ENCODE peak calls at places on chromosomes 3 and 15, in seven cellular contexts. O is neural progenitor cell; K is CD8-positive, alpha-beta T cell; C is RWPE2; U is PC-3; Q is tibial artery; W is AG04450. Z is an unnamed sample.

GRCh38 chr15:60695713-60696522 is 217.0 kb upstream of the ICE2 start:
- DNase-seq in Q (no peak), W (no peak), C (no peak), K (peak; percentile 9), O (no peak), U (no peak), Z (no peak)

GRCh38 chr15:61404567-61404966 is 175.5 kb upstream of the RORA start:
- DNase-seq in C (no peak), W (no peak), O (no peak), U (peak; percentile 14), Q (no peak), K (no peak), Z (no peak)

GRCh38 chr3:196604548-196604947 is 34.9 kb upstream of the NRROS start:
- DNase-seq in C (no peak), U (no peak), W (no peak), K (peak; percentile 42), O (no peak), Q (no peak), Z (no peak)

GRCh38 chr15:61084944-61085367 is 144.1 kb downstream of the RORA start:
- DNase-seq in C (no peak), U (no peak), Q (no peak), W (no peak), O (peak; percentile 62), K (no peak), Z (no peak)

GRCh38 chr15:56963719-56964118 is 45.3 kb downstream of the TCF12 start:
- DNase-seq in K (no peak), Q (no peak), C (no peak), U (no peak), W (no peak), O (no peak), Z (no peak)

GRCh38 chr3:172627057-172627809 is 83.6 kb downstream of the NCEH1 start:
- DNase-seq in Q (no peak), K (no peak), C (no peak), W (no peak), O (no peak), U (no peak), Z (no peak)

GRCh38 chr3:49769516-49769915 is 16.8 kb downstream of the IP6K1 start:
- DNase-seq in Q (no peak), K (no peak), W (no peak), C (no peak), O (no peak), U (peak; percentile 5), Z (no peak)

GRCh38 chr3:129783470-129783869 is 110.0 kb downstream of the TMCC1 start:
- DNase-seq in W (no peak), Q (no peak), K (no peak), U (peak; percentile 36), C (no peak), O (no peak), Z (no peak)

GRCh38 chr15:57376695-57377477 is 581 bp downstream of the CGNL1 start:
- DNase-seq in C (no peak), U (no peak), K (no peak), Q (peak; percentile 69), O (peak; percentile 71), W (no peak), Z (no peak)

GRCh38 chr15:25416693-25417092 is 22.1 kb downstream of the UBE3A start:
- DNase-seq in C (no peak), U (no peak), O (peak; percentile 34), K (no peak), W (no peak), Q (no peak), Z (no peak)

GRCh38 chr3:69033470-69033869 is 18.7 kb downstream of the TMF1 start:
- DNase-seq in U (peak; percentile 60), K (no peak), Q (no peak), O (no peak), C (no peak), W (no peak), Z (no peak)

GRCh38 chr15:31314380-31314779 is 12.3 kb upstream of the KLF13 start:
- DNase-seq in O (no peak), C (peak; percentile 65), U (no peak), K (no peak), Q (peak; percentile 49), W (no peak), Z (no peak)

GRCh38 chr3:105516972-105517371 is 150.3 kb downstream of the ALCAM start:
- DNase-seq in Q (no peak), K (no peak), U (no peak), C (no peak), O (peak; percentile 29), W (no peak), Z (peak; percentile 23)

GRCh38 chr15:92711457-92711831 is 55.9 kb upstream of the FAM174B start:
- DNase-seq in Q (no peak), U (no peak), C (no peak), W (no peak), O (peak; percentile 28), K (no peak), Z (no peak)

GRCh38 chr15:67114846-67115521 is 49.6 kb downstream of the SMAD3 start:
- DNase-seq in W (no peak), Q (peak; percentile 23), O (no peak), K (no peak), U (peak; percentile 31), C (no peak), Z (no peak)

GRCh38 chr3:94525039-94525438 is 462.2 kb downstream of the NSUN3 start:
- DNase-seq in C (no peak), Q (no peak), K (no peak), W (no peak), O (peak; percentile 61), U (peak; percentile 51), Z (peak; percentile 12)

GRCh38 chr3:152793969-152794368 is 41.0 kb upstream of the P2RY1 start:
- DNase-seq in K (no peak), Q (no peak), U (no peak), O (no peak), C (no peak), W (no peak), Z (no peak)

GRCh38 chr3:152786977-152787681 is 47.8 kb upstream of the P2RY1 start:
- DNase-seq in W (no peak), Q (no peak), C (no peak), U (no peak), K (no peak), O (no peak), Z (no peak)

GRCh38 chr3:152785051-152785450 is 49.9 kb upstream of the P2RY1 start:
- DNase-seq in W (no peak), O (no peak), Q (no peak), K (no peak), C (no peak), U (no peak), Z (no peak)

GRCh38 chr3:152790988-152791387 is 43.9 kb upstream of the P2RY1 start:
- DNase-seq in W (no peak), Q (no peak), U (no peak), K (no peak), C (no peak), O (no peak), Z (no peak)
- H3K27ac ChIP-seq in W (no peak overlapping the region), Q (no peak overlapping the region), U (no peak overlapping the region), K (no peak overlapping the region), C (no peak overlapping the region), O (no peak overlapping the region), Z (no peak overlapping the region)

DNA sequence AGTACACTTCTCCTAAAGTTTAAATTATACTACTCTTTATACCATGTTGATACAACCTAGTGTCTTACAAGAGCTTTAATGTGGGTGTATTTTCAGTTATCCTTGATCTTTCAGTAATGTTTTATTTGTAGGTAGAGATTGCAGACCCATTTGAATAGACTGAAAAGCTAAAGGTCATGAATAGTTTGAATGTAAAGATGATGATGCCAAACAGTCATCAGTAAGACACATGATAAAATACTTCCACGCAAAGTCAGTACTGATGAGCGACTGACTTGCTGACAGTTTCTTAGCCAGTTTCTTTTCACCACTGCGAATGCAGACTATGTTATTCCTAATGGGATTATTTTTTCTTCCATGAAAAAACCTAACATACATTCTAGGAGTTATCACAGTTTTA is 15.3 kb downstream of the SACM1L start:
- DNase-seq in K (no peak), Q (no peak), C (no peak), U (no peak), W (no peak), O (no peak), Z (no peak)
- H3K27ac ChIP-seq in K (no peak overlapping the region), Q (no peak overlapping the region), C (no peak overlapping the region), U (no peak overlapping the region), W (no peak overlapping the region), O (no peak overlapping the region), Z (no peak overlapping the region)

GRCh38 chr3:71468311-71469130 is 115.0 kb downstream of the FOXP1 start:
- DNase-seq in W (no peak), C (no peak), U (no peak), K (no peak), O (no peak), Q (no peak), Z (no peak)

GRCh38 chr3:71464613-71465012 is 118.9 kb downstream of the FOXP1 start:
- DNase-seq in O (no peak), Q (no peak), W (no peak), U (no peak), K (no peak), C (no peak), Z (no peak)

GRCh38 chr3:71465371-71466007 is 118.0 kb downstream of the FOXP1 start:
- DNase-seq in K (no peak), O (no peak), Q (no peak), C (no peak), W (no peak), U (no peak), Z (no peak)

GRCh38 chr3:71466483-71466882 is 117.0 kb downstream of the FOXP1 start:
- DNase-seq in O (no peak), C (peak; percentile 74), U (peak; percentile 72), W (no peak), K (no peak), Q (no peak), Z (no peak)

GRCh38 chr3:71469131-71469430 is 114.4 kb downstream of the FOXP1 start:
- DNase-seq in U (no peak), C (no peak), W (no peak), K (no peak), Q (no peak), O (no peak), Z (no peak)
- H3K27ac ChIP-seq in U (no peak overlapping the region), C (no peak overlapping the region), W (no peak overlapping the region), K (no peak overlapping the region), Q (no peak overlapping the region), O (no peak overlapping the region), Z (no peak overlapping the region)

GRCh38 chr15:71198846-71199245 is 83.6 kb downstream of the THSD4 start:
- DNase-seq in O (no peak), Q (no peak), C (no peak), W (no peak), U (no peak), K (no peak), Z (no peak)

GRCh38 chr15:71203573-71204444 is 88.5 kb downstream of the THSD4 start:
- DNase-seq in K (no peak), Q (no peak), C (no peak), W (no peak), O (peak; percentile 43), U (no peak), Z (no peak)

GRCh38 chr15:71199384-71200351 is 84.4 kb downstream of the THSD4 start:
- DNase-seq in K (no peak), U (no peak), O (no peak), C (no peak), W (no peak), Q (no peak), Z (no peak)

GRCh38 chr15:71202712-71203111 is 87.4 kb downstream of the THSD4 start:
- DNase-seq in Q (no peak), C (no peak), U (no peak), W (no peak), O (no peak), K (no peak), Z (no peak)

DNA sequence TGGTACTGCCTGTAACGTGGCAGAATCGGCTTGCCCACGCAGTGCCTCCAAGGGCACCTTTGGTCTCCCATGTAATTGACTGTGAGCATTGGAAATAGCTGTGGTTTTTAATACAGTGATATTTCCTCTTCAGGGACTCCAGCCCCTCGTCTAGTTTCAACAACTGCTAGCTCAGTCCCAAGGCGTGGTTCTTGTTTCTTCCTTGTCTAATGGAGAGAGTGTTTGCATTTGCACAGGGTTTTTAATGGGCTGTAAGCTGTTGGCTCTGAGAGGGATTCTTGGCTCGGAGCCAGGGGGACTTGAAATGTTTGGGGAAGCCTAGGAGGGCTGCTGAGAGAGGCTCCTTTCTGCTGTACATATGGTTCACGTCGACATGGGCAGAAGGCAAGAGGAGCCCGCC is 86.2 kb downstream of the THSD4 start:
- DNase-seq in C (no peak), O (no peak), U (no peak), Q (no peak), K (no peak), W (no peak), Z (no peak)
- H3K27ac ChIP-seq in C (no peak overlapping the region), O (no peak overlapping the region), U (no peak overlapping the region), Q (no peak overlapping the region), K (no peak overlapping the region), W (peak overlapping the region; percentile 2), Z (no peak overlapping the region)

Z was measured in substantia nigra.